ENCODE peak calls at places on chromosomes 6 and 20, in ten cellular contexts. C is tibial nerve; J is heart left ventricle; V is adrenal gland; S is dorsolateral prefrontal cortex; F is GM23338; M is aorta; L is CD8-positive, alpha-beta memory T cell; D is MG63; Q is HL-60. K is an unnamed sample.

GRCh38 chr6:32972353-32973143 is 4.2 kb downstream of the BRD2 start:
- DNase-seq in D (peak; percentile 66), J (peak; percentile 58), Q (no peak), C (no peak), V (no peak), S (no peak), L (no peak), F (peak; percentile 35), M (peak; percentile 84), K (peak; percentile 88)

GRCh38 chr6:144909753-144910280 is 624.7 kb downstream of the UTRN start:
- DNase-seq in Q (no peak), L (no peak), M (no peak), S (no peak), J (no peak), V (no peak), D (no peak), F (no peak), C (no peak), K (no peak)

GRCh38 chr20:10508468-10509251 is 73.6 kb downstream of the SLX4IP start:
- DNase-seq in F (no peak), V (peak; percentile 45), J (peak; percentile 30), Q (no peak), D (peak; percentile 16), S (no peak), C (no peak), M (no peak), L (no peak), K (no peak)

GRCh38 chr6:142416179-142416578 is 114.4 kb downstream of the ADGRG6 start:
- DNase-seq in D (peak; percentile 87), F (peak; percentile 20), J (no peak), V (no peak), Q (no peak), C (no peak), M (no peak), L (no peak), S (no peak), K (no peak)

GRCh38 chr20:16535281-16535680 is 38.0 kb downstream of the KIF16B start:
- DNase-seq in C (no peak), M (no peak), J (no peak), Q (no peak), L (no peak), V (no peak), F (no peak), D (no peak), S (no peak), K (no peak)

GRCh38 chr6:782141-782540 is 89.2 kb upstream of the EXOC2 start:
- DNase-seq in F (no peak), Q (no peak), C (no peak), S (no peak), M (no peak), J (no peak), V (no peak), L (no peak), D (no peak), K (no peak)

GRCh38 chr6:149941583-149942460 is at the start of gene ULBP2:
- DNase-seq in S (peak; percentile 90), Q (peak; percentile 66), F (peak; percentile 83), L (peak; percentile 91), D (peak; percentile 94), M (peak; percentile 95), V (peak; percentile 87), C (no peak), J (peak; percentile 87), K (peak; percentile 77)

GRCh38 chr20:8800089-8800488 is 268.8 kb upstream of the PLCB4 start:
- DNase-seq in C (no peak), L (no peak), V (no peak), M (no peak), F (no peak), J (no peak), D (no peak), Q (no peak), S (no peak), K (no peak)

GRCh38 chr6:140003217-140003616 is 628.8 kb upstream of the CITED2 start:
- DNase-seq in M (no peak), J (no peak), S (no peak), D (no peak), Q (no peak), C (no peak), L (no peak), V (no peak), F (peak; percentile 33), K (no peak)

GRCh38 chr20:6533828-6534388 is 233.6 kb upstream of the BMP2 start:
- DNase-seq in M (no peak), V (no peak), D (peak; percentile 48), Q (no peak), J (no peak), S (no peak), L (no peak), F (peak; percentile 4), C (no peak), K (no peak)

GRCh38 chr20:34143951-34144350 is 31.9 kb upstream of the EIF2S2 start:
- DNase-seq in S (no peak), Q (no peak), L (no peak), J (no peak), C (no peak), V (peak; percentile 2), F (no peak), M (no peak), D (no peak), K (no peak)

GRCh38 chr6:34508425-34508824 is 42.5 kb downstream of the PACSIN1 start:
- DNase-seq in L (no peak), C (no peak), Q (no peak), J (no peak), M (no peak), F (no peak), D (no peak), V (no peak), S (no peak), K (no peak)

GRCh38 chr6:37845026-37845911 is 25.7 kb downstream of the ZFAND3 start:
- DNase-seq in S (no peak), J (no peak), D (no peak), Q (no peak), V (no peak), C (no peak), F (no peak), L (no peak), M (no peak), K (no peak)

GRCh38 chr6:170208171-170208601 is 82.7 kb downstream of the DLL1 start:
- DNase-seq in Q (no peak), V (no peak), J (no peak), L (no peak), S (peak; percentile 21), M (peak; percentile 62), F (no peak), C (no peak), D (no peak), K (peak; percentile 36)

GRCh38 chr6:1812034-1812433 is 202.3 kb downstream of the FOXC1 start:
- DNase-seq in D (no peak), L (no peak), V (no peak), J (no peak), C (no peak), F (no peak), M (no peak), S (no peak), Q (no peak), K (no peak)
- H3K27me3 ChIP-seq in D (no peaks in the 10 kb centered on the region), L (no peaks in the 10 kb centered on the region), V (no peaks in the 10 kb centered on the region), J (no peaks in the 10 kb centered on the region), C (no peaks in the 10 kb centered on the region), F (no peaks in the 10 kb centered on the region), M (no peaks in the 10 kb centered on the region), S (no peaks in the 10 kb centered on the region), Q (no peaks in the 10 kb centered on the region), K (no peaks in the 10 kb centered on the region)

DNA sequence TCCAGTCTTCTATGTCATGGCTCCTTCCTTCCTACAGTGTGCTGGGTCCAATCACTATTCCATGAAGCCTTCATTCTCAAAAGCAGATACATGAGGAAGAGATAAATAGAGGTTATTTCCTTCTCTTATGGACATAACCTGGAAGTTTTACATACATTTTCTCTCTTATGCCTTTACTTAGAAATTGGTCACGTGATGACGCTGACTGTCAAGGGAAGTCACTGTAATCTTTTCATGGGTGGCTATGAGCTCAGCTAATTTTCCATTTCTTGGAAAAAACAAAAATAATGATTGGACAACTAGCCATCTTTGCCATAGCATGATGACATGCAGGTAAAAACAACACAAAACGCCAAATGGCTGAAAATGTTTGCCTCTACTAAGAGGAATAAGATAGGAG is 151.6 kb upstream of the PRSS16 start:
- DNase-seq in L (no peak), C (no peak), V (no peak), M (no peak), S (no peak), D (no peak), F (no peak), Q (no peak), J (no peak), K (no peak)
- H3K27me3 ChIP-seq in L (peaks cover 32% of the 10 kb centered on the region), C (no peaks in the 10 kb centered on the region), V (peaks cover 29% of the 10 kb centered on the region), M (peaks cover 2% of the 10 kb centered on the region), S (peaks cover 64% of the 10 kb centered on the region), D (no peaks in the 10 kb centered on the region), F (peaks cover 14% of the 10 kb centered on the region), Q (no peaks in the 10 kb centered on the region), J (peaks cover 74% of the 10 kb centered on the region), K (no peaks in the 10 kb centered on the region)

GRCh38 chr6:159170333-159170672 is 1.1 kb downstream of the FNDC1 start:
- DNase-seq in V (no peak), J (no peak), F (no peak), Q (no peak), L (no peak), M (no peak), S (no peak), D (no peak), C (no peak), K (no peak)

GRCh38 chr6:159168536-159169192 is 536 bp upstream of the FNDC1 start:
- DNase-seq in L (no peak), M (peak; percentile 86), J (peak; percentile 56), D (no peak), S (no peak), C (no peak), F (peak; percentile 91), V (peak; percentile 28), Q (no peak), K (no peak)

GRCh38 chr6:159169193-159169555 is at the start of gene FNDC1:
- DNase-seq in J (peak; percentile 58), F (peak; percentile 75), D (peak; percentile 33), M (peak; percentile 85), S (no peak), C (no peak), L (peak; percentile 24), V (no peak), Q (no peak), K (no peak)

GRCh38 chr6:159170999-159171712 is 2.0 kb downstream of the FNDC1 start:
- DNase-seq in F (no peak), S (no peak), C (no peak), V (peak; percentile 37), J (peak; percentile 48), L (no peak), D (peak; percentile 79), M (peak; percentile 81), Q (no peak), K (no peak)

GRCh38 chr6:159169557-159170332 is 545 bp downstream of the FNDC1 start:
- DNase-seq in D (peak; percentile 64), L (no peak), F (peak; percentile 86), C (no peak), V (no peak), M (peak; percentile 85), J (peak; percentile 38), S (no peak), Q (no peak), K (no peak)
- H3K27me3 ChIP-seq in D (peaks cover 14% of the 10 kb centered on the region), L (peaks cover 32% of the 10 kb centered on the region), F (peaks cover 86% of the 10 kb centered on the region), C (no peaks in the 10 kb centered on the region), V (peaks cover 55% of the 10 kb centered on the region), M (no peaks in the 10 kb centered on the region), J (peaks cover 83% of the 10 kb centered on the region), S (peaks cover 83% of the 10 kb centered on the region), Q (peaks cover 86% of the 10 kb centered on the region), K (peaks cover 29% of the 10 kb centered on the region)

DNA sequence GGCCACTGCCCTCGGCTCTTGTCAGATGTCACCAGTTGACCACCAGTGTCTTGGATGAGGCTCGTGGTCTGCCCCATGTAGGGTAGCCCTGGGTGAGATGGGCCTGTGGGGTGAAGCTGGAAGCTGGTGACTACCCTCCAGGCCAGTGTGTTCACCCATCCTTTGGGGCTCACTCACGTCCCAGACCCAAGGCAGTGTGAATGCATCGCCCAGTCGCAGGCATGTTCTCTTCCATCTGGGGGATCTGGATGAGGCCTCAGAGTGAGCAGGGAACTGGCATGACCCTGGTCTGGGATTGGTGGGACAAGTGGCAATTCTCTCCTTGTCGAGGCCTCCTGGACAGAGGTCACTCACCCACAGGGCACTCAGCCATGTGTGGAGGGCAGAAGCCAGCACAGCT is 120.1 kb upstream of the PHACTR3 start:
- DNase-seq in Q (no peak), C (no peak), L (no peak), F (no peak), V (no peak), S (no peak), D (no peak), J (no peak), M (no peak), K (no peak)
- H3K27me3 ChIP-seq in Q (no peaks in the 10 kb centered on the region), C (no peaks in the 10 kb centered on the region), L (no peaks in the 10 kb centered on the region), F (no peaks in the 10 kb centered on the region), V (peaks cover 6% of the 10 kb centered on the region), S (peaks cover 8% of the 10 kb centered on the region), D (peaks cover 8% of the 10 kb centered on the region), J (peaks cover 9% of the 10 kb centered on the region), M (no peaks in the 10 kb centered on the region), K (no peaks in the 10 kb centered on the region)

K was measured in pancreas.